ENCODE peak calls at places on chromosomes 6 and 20, in ten cellular contexts. J is cardiac fibroblast; R is Calu3; L is AG09319; G is choroid plexus epithelial cell; M is T-helper 2 cell; S is activated gamma-delta T cell treated with anti-CD3 and anti-CD28 coated beads, Interleukin-2, amount 50 U/mL, for 16 hours; K is naive thymus-derived CD8-positive, alpha-beta T cell; I is adipocyte; H is ELF-1. O is an unnamed sample.

GRCh38 chr6:17446713-17447112 is 53.3 kb downstream of the CAP2 start:
- DNase-seq in J (no peak), R (no peak), L (no peak), G (no peak), M (no peak), S (no peak), K (no peak), I (no peak), H (no peak), O (no peak)

GRCh38 chr20:50142812-50143211 is 10.7 kb downstream of the PEDS1 start:
- DNase-seq in J (no peak), R (no peak), L (no peak), G (no peak), M (no peak), S (no peak), K (no peak), I (no peak), H (peak; percentile 84), O (no peak)

GRCh38 chr6:158284340-158285210 is 27.7 kb upstream of the TULP4 start:
- DNase-seq in J (peak; percentile 85), R (no peak), L (peak; percentile 75), G (peak; percentile 70), M (peak; percentile 18), S (no peak), K (no peak), I (peak; percentile 81), H (peak; percentile 41), O (no peak)

GRCh38 chr6:167998206-167998605 is 735 bp downstream of the KIF25 start:
- DNase-seq in J (no peak), R (no peak), L (no peak), G (no peak), M (no peak), S (no peak), K (no peak), I (no peak), H (no peak), O (no peak)

GRCh38 chr20:41095110-41095969 is 42.0 kb upstream of the PLCG1 start:
- DNase-seq in J (peak; percentile 77), R (peak; percentile 57), L (peak; percentile 23), G (peak; percentile 80), M (peak; percentile 63), S (peak; percentile 38), K (peak; percentile 72), I (peak; percentile 82), H (peak; percentile 51), O (peak; percentile 57)

GRCh38 chr20:17856024-17856564 is 112.5 kb downstream of the SNX5 start:
- DNase-seq in J (no peak), R (peak; percentile 28), L (no peak), G (peak; percentile 67), M (peak; percentile 76), S (no peak), K (no peak), I (no peak), H (no peak), O (peak; percentile 91)

GRCh38 chr6:37657117-37657886 is 40.4 kb downstream of the MDGA1 start:
- DNase-seq in J (no peak), R (peak; percentile 80), L (no peak), G (peak; percentile 36), M (no peak), S (no peak), K (no peak), I (no peak), H (no peak), O (no peak)

GRCh38 chr6:143536461-143536865 is 24.9 kb upstream of the FUCA2 start:
- DNase-seq in J (peak; percentile 40), R (no peak), L (no peak), G (peak; percentile 27), M (peak; percentile 75), S (peak; percentile 30), K (no peak), I (no peak), H (peak; percentile 42), O (peak; percentile 65)

GRCh38 chr6:4550227-4550597 is 226.0 kb upstream of the CDYL start:
- DNase-seq in J (no peak), R (no peak), L (no peak), G (no peak), M (no peak), S (no peak), K (no peak), I (no peak), H (no peak), O (no peak)

GRCh38 chr6:89970072-89970471 is 75.8 kb downstream of the GJA10 start:
- DNase-seq in J (no peak), R (no peak), L (no peak), G (no peak), M (no peak), S (no peak), K (no peak), I (no peak), H (no peak), O (no peak)

GRCh38 chr6:142476446-142476845 is 174.6 kb downstream of the ADGRG6 start:
- DNase-seq in J (no peak), R (no peak), L (no peak), G (no peak), M (no peak), S (no peak), K (no peak), I (no peak), H (no peak), O (no peak)

GRCh38 chr20:23008673-23009072 is 26.4 kb upstream of the SSTR4 start:
- DNase-seq in J (no peak), R (no peak), L (no peak), G (no peak), M (no peak), S (no peak), K (no peak), I (no peak), H (no peak), O (no peak)

GRCh38 chr6:10418862-10419748 is 4.2 kb upstream of the TFAP2A start:
- DNase-seq in J (no peak), R (peak; percentile 77), L (no peak), G (peak; percentile 17), M (no peak), S (no peak), K (no peak), I (no peak), H (peak; percentile 92), O (no peak)

GRCh38 chr6:165676435-165677068 is 13.5 kb upstream of the PDE10A start:
- DNase-seq in J (peak; percentile 97), R (no peak), L (no peak), G (peak; percentile 80), M (no peak), S (no peak), K (no peak), I (no peak), H (no peak), O (no peak)